ENCODE peak calls at places on chromosomes 1 and 21, in nine cellular contexts. One of them, this sample, is unnamed. For H3K36me3, the result is how much of the 10 kb centered on the place peaks cover.

GRCh38 chr1:65362545-65362944 is 53.2 kb downstream of the DNAJC6 start:
- DNase-seq in IMR-90: no peak
- DNase-seq in bronchial epithelial cell: peak
- DNase-seq in transverse colon: no peak
- DNase-seq in colonic mucosa: no peak
- DNase-seq in GM06990: no peak
- DNase-seq in tibial artery: no peak
- DNase-seq in psoas muscle: no peak
- DNase-seq in CD8-positive, alpha-beta T cell: no peak
- DNase-seq in this sample: no peak

GRCh38 chr1:226699166-226699565 is 39.9 kb downstream of the ITPKB start:
- DNase-seq in CD8-positive, alpha-beta T cell: no peak
- DNase-seq in transverse colon: no peak
- DNase-seq in IMR-90: no peak
- DNase-seq in bronchial epithelial cell: no peak
- DNase-seq in psoas muscle: no peak
- DNase-seq in colonic mucosa: no peak
- DNase-seq in tibial artery: no peak
- DNase-seq in GM06990: no peak
- DNase-seq in this sample: no peak

GRCh38 chr1:33342041-33342723 is 21.3 kb upstream of the A3GALT2 start:
- DNase-seq in IMR-90: peak
- DNase-seq in psoas muscle: peak
- DNase-seq in tibial artery: peak
- DNase-seq in colonic mucosa: peak
- DNase-seq in CD8-positive, alpha-beta T cell: no peak
- DNase-seq in GM06990: peak
- DNase-seq in transverse colon: peak
- DNase-seq in bronchial epithelial cell: peak
- DNase-seq in this sample: peak

GRCh38 chr1:218408942-218409341 is 63.8 kb downstream of the TGFB2 start:
- DNase-seq in tibial artery: no peak
- DNase-seq in GM06990: no peak
- DNase-seq in colonic mucosa: no peak
- DNase-seq in bronchial epithelial cell: no peak
- DNase-seq in transverse colon: no peak
- DNase-seq in CD8-positive, alpha-beta T cell: no peak
- DNase-seq in psoas muscle: no peak
- DNase-seq in IMR-90: no peak
- DNase-seq in this sample: no peak

GRCh38 chr1:52668711-52669110 is 29.4 kb downstream of the COA7 start:
- DNase-seq in transverse colon: no peak
- DNase-seq in bronchial epithelial cell: peak
- DNase-seq in colonic mucosa: no peak
- DNase-seq in tibial artery: no peak
- DNase-seq in GM06990: no peak
- DNase-seq in CD8-positive, alpha-beta T cell: no peak
- DNase-seq in IMR-90: peak
- DNase-seq in psoas muscle: no peak
- DNase-seq in this sample: no peak

GRCh38 chr1:63915121-63915520 is 141.3 kb downstream of the ROR1 start:
- DNase-seq in tibial artery: no peak
- DNase-seq in IMR-90: peak
- DNase-seq in colonic mucosa: no peak
- DNase-seq in psoas muscle: no peak
- DNase-seq in bronchial epithelial cell: peak
- DNase-seq in transverse colon: no peak
- DNase-seq in GM06990: no peak
- DNase-seq in CD8-positive, alpha-beta T cell: no peak
- DNase-seq in this sample: no peak

GRCh38 chr1:83692524-83693336 is 306.2 kb downstream of the TTLL7 start:
- DNase-seq in psoas muscle: no peak
- DNase-seq in GM06990: peak
- DNase-seq in transverse colon: no peak
- DNase-seq in colonic mucosa: no peak
- DNase-seq in IMR-90: peak
- DNase-seq in CD8-positive, alpha-beta T cell: peak
- DNase-seq in tibial artery: no peak
- DNase-seq in bronchial epithelial cell: peak
- DNase-seq in this sample: peak

GRCh38 chr1:154751690-154752089 is 118.4 kb downstream of the KCNN3 start:
- DNase-seq in transverse colon: no peak
- DNase-seq in IMR-90: no peak
- DNase-seq in colonic mucosa: no peak
- DNase-seq in CD8-positive, alpha-beta T cell: no peak
- DNase-seq in GM06990: no peak
- DNase-seq in bronchial epithelial cell: no peak
- DNase-seq in psoas muscle: no peak
- DNase-seq in tibial artery: no peak
- DNase-seq in this sample: no peak

GRCh38 chr1:59434336-59434735 is 137.4 kb downstream of the FGGY start:
- DNase-seq in psoas muscle: no peak
- DNase-seq in CD8-positive, alpha-beta T cell: no peak
- DNase-seq in GM06990: no peak
- DNase-seq in tibial artery: no peak
- DNase-seq in bronchial epithelial cell: peak
- DNase-seq in IMR-90: no peak
- DNase-seq in colonic mucosa: no peak
- DNase-seq in transverse colon: no peak
- DNase-seq in this sample: no peak

GRCh38 chr1:7610936-7611335 is 160.2 kb upstream of the VAMP3 start:
- DNase-seq in tibial artery: peak
- DNase-seq in IMR-90: no peak
- DNase-seq in transverse colon: no peak
- DNase-seq in bronchial epithelial cell: no peak
- DNase-seq in CD8-positive, alpha-beta T cell: no peak
- DNase-seq in GM06990: no peak
- DNase-seq in colonic mucosa: no peak
- DNase-seq in psoas muscle: no peak
- DNase-seq in this sample: no peak

GRCh38 chr1:82565546-82565945 is 764.8 kb downstream of the ADGRL2 start:
- DNase-seq in transverse colon: no peak
- DNase-seq in IMR-90: peak
- DNase-seq in colonic mucosa: no peak
- DNase-seq in bronchial epithelial cell: peak
- DNase-seq in psoas muscle: no peak
- DNase-seq in tibial artery: no peak
- DNase-seq in CD8-positive, alpha-beta T cell: no peak
- DNase-seq in GM06990: no peak
- DNase-seq in this sample: peak

GRCh38 chr1:110494522-110495406 is 24.2 kb downstream of the KCNA10 start:
- DNase-seq in IMR-90: peak
- DNase-seq in transverse colon: no peak
- DNase-seq in colonic mucosa: no peak
- DNase-seq in GM06990: no peak
- DNase-seq in CD8-positive, alpha-beta T cell: no peak
- DNase-seq in tibial artery: no peak
- DNase-seq in psoas muscle: no peak
- DNase-seq in bronchial epithelial cell: peak
- DNase-seq in this sample: no peak

GRCh38 chr1:15692121-15692682 is 8.1 kb downstream of the PLEKHM2 start:
- DNase-seq in GM06990: no peak
- DNase-seq in CD8-positive, alpha-beta T cell: no peak
- DNase-seq in tibial artery: no peak
- DNase-seq in colonic mucosa: no peak
- DNase-seq in bronchial epithelial cell: no peak
- DNase-seq in IMR-90: no peak
- DNase-seq in transverse colon: no peak
- DNase-seq in psoas muscle: no peak
- DNase-seq in this sample: no peak

GRCh38 chr1:165129568-165130164 is 226.8 kb downstream of the LMX1A start:
- DNase-seq in CD8-positive, alpha-beta T cell: no peak
- DNase-seq in GM06990: peak
- DNase-seq in bronchial epithelial cell: peak
- DNase-seq in transverse colon: peak
- DNase-seq in tibial artery: no peak
- DNase-seq in psoas muscle: peak
- DNase-seq in IMR-90: peak
- DNase-seq in colonic mucosa: peak
- DNase-seq in this sample: peak

GRCh38 chr1:59020151-59020997 is 236.5 kb upstream of the JUN start:
- DNase-seq in CD8-positive, alpha-beta T cell: peak
- DNase-seq in GM06990: peak
- DNase-seq in transverse colon: peak
- DNase-seq in bronchial epithelial cell: peak
- DNase-seq in psoas muscle: peak
- DNase-seq in colonic mucosa: peak
- DNase-seq in tibial artery: peak
- DNase-seq in IMR-90: peak
- DNase-seq in this sample: no peak

GRCh38 chr1:77983997-77984355 is 5.1 kb upstream of the FUBP1 start:
- DNase-seq in transverse colon: no peak
- DNase-seq in GM06990: no peak
- DNase-seq in tibial artery: no peak
- DNase-seq in psoas muscle: no peak
- DNase-seq in IMR-90: no peak
- DNase-seq in bronchial epithelial cell: no peak
- DNase-seq in CD8-positive, alpha-beta T cell: no peak
- DNase-seq in colonic mucosa: no peak
- DNase-seq in this sample: no peak

GRCh38 chr1:145997156-145998023 is 1.0 kb upstream of the TXNIP start:
- DNase-seq in tibial artery: peak
- DNase-seq in psoas muscle: peak
- DNase-seq in transverse colon: peak
- DNase-seq in IMR-90: no peak
- DNase-seq in CD8-positive, alpha-beta T cell: peak
- DNase-seq in GM06990: peak
- DNase-seq in bronchial epithelial cell: no peak
- DNase-seq in colonic mucosa: no peak
- DNase-seq in this sample: no peak

GRCh38 chr21:35922618-35923017 is 137.7 kb downstream of the SETD4 start:
- DNase-seq in tibial artery: no peak
- DNase-seq in colonic mucosa: no peak
- DNase-seq in GM06990: no peak
- DNase-seq in bronchial epithelial cell: peak
- DNase-seq in IMR-90: peak
- DNase-seq in psoas muscle: no peak
- DNase-seq in transverse colon: no peak
- DNase-seq in CD8-positive, alpha-beta T cell: no peak
- DNase-seq in this sample: no peak

GRCh38 chr1:57024855-57025254 is 59.0 kb upstream of the C8B start:
- DNase-seq in GM06990: no peak
- DNase-seq in psoas muscle: no peak
- DNase-seq in colonic mucosa: no peak
- DNase-seq in bronchial epithelial cell: no peak
- DNase-seq in transverse colon: no peak
- DNase-seq in tibial artery: no peak
- DNase-seq in IMR-90: no peak
- DNase-seq in CD8-positive, alpha-beta T cell: no peak
- DNase-seq in this sample: no peak

DNA sequence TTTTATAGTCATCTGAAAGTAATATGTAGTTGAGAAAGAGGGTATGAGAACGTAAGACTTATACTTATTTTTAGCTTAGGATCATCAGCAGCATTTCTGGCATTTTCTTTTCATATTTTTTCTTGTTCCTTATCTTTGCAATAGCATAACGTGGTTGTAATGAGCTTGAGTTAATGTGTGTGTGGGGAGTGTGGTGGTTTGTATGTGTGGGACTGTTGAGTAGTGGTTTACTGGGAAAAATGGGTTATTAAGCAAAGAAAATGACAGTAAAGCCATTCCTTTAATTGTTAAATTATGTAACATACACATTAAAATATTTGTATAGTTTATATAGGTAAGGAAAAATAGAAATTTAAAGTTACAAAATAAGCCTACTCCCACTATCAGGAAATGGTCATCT is 15.2 kb downstream of the PIP5K1A start:
- DNase-seq in GM06990: no peak
- DNase-seq in IMR-90: no peak
- DNase-seq in bronchial epithelial cell: no peak
- DNase-seq in colonic mucosa: no peak
- DNase-seq in transverse colon: no peak
- DNase-seq in psoas muscle: no peak
- DNase-seq in tibial artery: no peak
- DNase-seq in CD8-positive, alpha-beta T cell: no peak
- DNase-seq in this sample: no peak
- H3K36me3 ChIP-seq in GM06990: under half
- H3K36me3 ChIP-seq in IMR-90: under half
- H3K36me3 ChIP-seq in bronchial epithelial cell: under half
- H3K36me3 ChIP-seq in colonic mucosa: under half
- H3K36me3 ChIP-seq in transverse colon: under half
- H3K36me3 ChIP-seq in psoas muscle: under half
- H3K36me3 ChIP-seq in tibial artery: under half
- H3K36me3 ChIP-seq in CD8-positive, alpha-beta T cell: under half
- H3K36me3 ChIP-seq in this sample: under half

DNA sequence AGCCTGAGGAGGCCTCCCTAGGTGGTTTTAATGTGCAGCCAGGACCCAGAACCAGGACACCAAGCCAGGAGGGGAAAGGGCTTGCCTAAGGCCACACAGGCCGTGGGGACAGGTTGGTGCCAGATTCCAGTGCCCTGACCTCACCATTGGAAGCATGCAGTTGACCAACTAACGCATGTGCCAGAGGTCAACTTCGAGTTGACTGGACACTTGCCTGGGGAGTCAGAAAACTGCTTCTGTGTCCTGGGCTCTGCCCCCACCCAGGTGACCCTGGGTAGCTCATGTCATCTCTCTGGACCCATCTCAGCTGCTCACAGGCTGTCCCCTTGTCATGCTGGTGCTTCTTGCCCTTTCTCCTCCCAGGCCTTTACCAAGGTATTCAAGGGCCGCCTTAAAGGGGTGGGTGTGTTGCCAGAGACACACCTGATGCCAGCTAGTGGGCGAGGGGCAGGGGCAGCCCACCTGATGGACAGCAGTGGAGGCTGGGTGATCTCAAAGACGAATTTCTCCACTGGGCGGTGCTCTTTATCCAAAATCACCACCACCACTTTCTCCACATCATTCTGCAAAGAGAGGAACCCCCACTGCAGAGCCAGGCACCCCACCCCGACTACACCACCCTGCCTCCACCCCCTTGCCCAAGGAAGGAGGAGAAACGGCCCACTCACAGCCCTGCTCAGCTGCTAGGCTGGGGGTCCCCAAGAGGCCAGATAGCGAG is 4.4 kb downstream of the MAD2L2 start:
- DNase-seq in transverse colon: no peak
- DNase-seq in bronchial epithelial cell: no peak
- DNase-seq in IMR-90: no peak
- DNase-seq in GM06990: no peak
- DNase-seq in colonic mucosa: no peak
- DNase-seq in psoas muscle: no peak
- DNase-seq in CD8-positive, alpha-beta T cell: no peak
- DNase-seq in tibial artery: no peak
- DNase-seq in this sample: no peak
- H3K36me3 ChIP-seq in transverse colon: under half
- H3K36me3 ChIP-seq in bronchial epithelial cell: under half
- H3K36me3 ChIP-seq in IMR-90: under half
- H3K36me3 ChIP-seq in GM06990: under half
- H3K36me3 ChIP-seq in colonic mucosa: under half
- H3K36me3 ChIP-seq in psoas muscle: under half
- H3K36me3 ChIP-seq in CD8-positive, alpha-beta T cell: under half
- H3K36me3 ChIP-seq in tibial artery: under half
- H3K36me3 ChIP-seq in this sample: under half

GRCh38 chr1:222652676-222653075 is 34.8 kb downstream of the MIA3 start:
- DNase-seq in GM06990: no peak
- DNase-seq in IMR-90: no peak
- DNase-seq in bronchial epithelial cell: no peak
- DNase-seq in transverse colon: no peak
- DNase-seq in CD8-positive, alpha-beta T cell: no peak
- DNase-seq in colonic mucosa: no peak
- DNase-seq in psoas muscle: no peak
- DNase-seq in tibial artery: no peak
- DNase-seq in this sample: no peak
- H3K36me3 ChIP-seq in GM06990: under half
- H3K36me3 ChIP-seq in IMR-90: under half
- H3K36me3 ChIP-seq in bronchial epithelial cell: under half
- H3K36me3 ChIP-seq in transverse colon: half or more
- H3K36me3 ChIP-seq in CD8-positive, alpha-beta T cell: half or more
- H3K36me3 ChIP-seq in colonic mucosa: under half
- H3K36me3 ChIP-seq in psoas muscle: under half
- H3K36me3 ChIP-seq in tibial artery: half or more
- H3K36me3 ChIP-seq in this sample: under half

GRCh38 chr1:223774133-223774811 is 61.9 kb downstream of the CAPN2 start:
- DNase-seq in GM06990: no peak
- DNase-seq in transverse colon: no peak
- DNase-seq in IMR-90: no peak
- DNase-seq in CD8-positive, alpha-beta T cell: no peak
- DNase-seq in bronchial epithelial cell: no peak
- DNase-seq in colonic mucosa: peak
- DNase-seq in tibial artery: no peak
- DNase-seq in psoas muscle: no peak
- DNase-seq in this sample: no peak
- H3K36me3 ChIP-seq in GM06990: under half
- H3K36me3 ChIP-seq in transverse colon: half or more
- H3K36me3 ChIP-seq in IMR-90: half or more
- H3K36me3 ChIP-seq in CD8-positive, alpha-beta T cell: under half
- H3K36me3 ChIP-seq in bronchial epithelial cell: under half
- H3K36me3 ChIP-seq in colonic mucosa: under half
- H3K36me3 ChIP-seq in tibial artery: half or more
- H3K36me3 ChIP-seq in psoas muscle: under half
- H3K36me3 ChIP-seq in this sample: under half

This sample was measured in pancreas.